ENCODE peak calls at places on chromosomes 7 and 10, in eight cellular contexts. M is CD8-positive, alpha-beta T cell; N is uterus; C is H1; G is psoas muscle; E is CD4-positive, CD25-positive, alpha-beta regulatory T cell; V is astrocyte; S is heart left ventricle. Z is an unnamed sample. For H3K4me1, H3K27me3 and H3K9me3, the result is how much of the 10 kb centered on the place peaks cover.

GRCh38 chr7:44213872-44214595 is 13.3 kb downstream of the YKT6 start:
- DNase-seq in M (no peak), C (peak), G (peak), V (peak), E (peak), N (no peak), S (no peak), Z (no peak)

GRCh38 chr10:133422821-133423771 is 1.3 kb downstream of the SPRN start:
- DNase-seq in E (no peak), N (no peak), S (no peak), M (no peak), C (no peak), V (no peak), G (no peak), Z (no peak)

GRCh38 chr10:14534152-14534551 is 203.4 kb upstream of the FRMD4A start:
- DNase-seq in V (no peak), N (no peak), M (no peak), S (no peak), G (no peak), E (no peak), C (no peak), Z (no peak)

GRCh38 chr7:51290702-51291290 is 25.8 kb downstream of the COBL start:
- DNase-seq in E (no peak), V (no peak), M (no peak), G (no peak), S (no peak), C (no peak), N (no peak), Z (no peak)

GRCh38 chr7:37405603-37406122 is 43.0 kb downstream of the ELMO1 start:
- DNase-seq in S (peak), N (peak), G (no peak), E (no peak), C (no peak), M (no peak), V (no peak), Z (no peak)

GRCh38 chr7:2141656-2142055 is 91.1 kb downstream of the MAD1L1 start:
- DNase-seq in M (no peak), N (no peak), E (no peak), C (no peak), G (no peak), V (no peak), S (no peak), Z (no peak)

GRCh38 chr10:52571018-52571417 is 201.6 kb downstream of the MBL2 start:
- DNase-seq in S (no peak), N (no peak), C (no peak), V (no peak), M (no peak), G (no peak), E (no peak), Z (no peak)

GRCh38 chr7:47406766-47407129 is 175.2 kb downstream of the TNS3 start:
- DNase-seq in S (no peak), V (no peak), N (no peak), G (no peak), M (no peak), C (no peak), E (no peak), Z (no peak)

GRCh38 chr7:64574481-64575159 is 11.7 kb upstream of the ZNF680 start:
- DNase-seq in V (peak), M (no peak), C (no peak), G (no peak), S (peak), N (no peak), E (no peak), Z (peak)

GRCh38 chr7:4964506-4964905 is 5.5 kb upstream of the MMD2 start:
- DNase-seq in N (no peak), S (no peak), E (no peak), G (no peak), V (no peak), M (no peak), C (no peak), Z (no peak)

GRCh38 chr10:129123428-129123827 is 343.6 kb upstream of the MGMT start:
- DNase-seq in S (no peak), E (no peak), N (no peak), C (no peak), M (no peak), V (no peak), G (no peak), Z (no peak)

GRCh38 chr7:157046681-157047080 is 36.2 kb upstream of the MNX1 start:
- DNase-seq in V (peak), G (no peak), E (no peak), S (no peak), C (no peak), N (no peak), M (no peak), Z (peak)

GRCh38 chr7:141585592-141586510 is 34.6 kb downstream of the AGK start:
- DNase-seq in C (no peak), G (no peak), M (no peak), N (no peak), E (peak), V (peak), S (no peak), Z (peak)

GRCh38 chr7:112779667-112780066 is 10.5 kb downstream of the TMEM168 start:
- DNase-seq in E (no peak), M (no peak), N (no peak), C (no peak), G (no peak), V (no peak), S (no peak), Z (no peak)

GRCh38 chr10:74450623-74451022 is 299.6 kb downstream of the ADK start:
- DNase-seq in C (no peak), E (no peak), S (no peak), M (no peak), V (no peak), G (no peak), N (no peak), Z (no peak)

GRCh38 chr10:131641898-131642297 is 258.9 kb upstream of the PPP2R2D start:
- DNase-seq in G (no peak), E (no peak), V (no peak), N (no peak), C (no peak), M (no peak), S (no peak), Z (no peak)

GRCh38 chr7:128954150-128954549 is 16.4 kb downstream of the IRF5 start:
- DNase-seq in S (no peak), N (no peak), V (no peak), E (no peak), C (no peak), G (no peak), M (no peak), Z (no peak)

GRCh38 chr10:105579112-105579511 is 938.0 kb downstream of the SORCS3 start:
- DNase-seq in S (no peak), C (no peak), N (no peak), M (no peak), G (peak), V (no peak), E (no peak), Z (no peak)
- H3K4me1 ChIP-seq in S (under half), C (under half), N (under half), M (under half), G (under half), V (under half), E (under half), Z (under half)

GRCh38 chr7:15686957-15687644 is 618 bp upstream of the MEOX2 start:
- DNase-seq in E (no peak), S (peak), V (no peak), N (no peak), M (no peak), C (no peak), G (no peak), Z (no peak)
- H3K27me3 ChIP-seq in E (under half), S (under half), V (half or more), N (under half), M (under half), C (under half), G (under half), Z (under half)

GRCh38 chr7:131898418-131898817 is 342.0 kb upstream of the PODXL start:
- DNase-seq in V (peak), E (no peak), N (no peak), G (no peak), S (no peak), M (no peak), C (no peak), Z (no peak)
- H3K9me3 ChIP-seq in V (under half), E (under half), N (under half), G (under half), S (under half), M (under half), C (under half), Z (under half)

GRCh38 chr7:100195222-100195621 is 17.5 kb downstream of the STAG3 start:
- DNase-seq in S (no peak), C (no peak), E (no peak), N (no peak), G (no peak), V (no peak), M (no peak), Z (no peak)

GRCh38 chr7:100189061-100189460 is 11.3 kb downstream of the STAG3 start:
- DNase-seq in N (no peak), S (no peak), E (no peak), V (no peak), G (no peak), C (no peak), M (no peak), Z (no peak)

GRCh38 chr7:100191775-100192174 is 14.1 kb downstream of the STAG3 start:
- DNase-seq in S (no peak), C (no peak), G (no peak), N (no peak), E (no peak), V (peak), M (no peak), Z (no peak)

GRCh38 chr7:100192951-100193350 is 15.2 kb downstream of the STAG3 start:
- DNase-seq in M (no peak), V (no peak), N (no peak), E (no peak), C (no peak), S (no peak), G (no peak), Z (no peak)

GRCh38 chr7:100190059-100190711 is 12.5 kb downstream of the STAG3 start:
- DNase-seq in S (no peak), M (no peak), N (no peak), E (peak), G (no peak), V (peak), C (no peak), Z (no peak)
- H3K4me1 ChIP-seq in S (under half), M (under half), N (under half), E (under half), G (under half), V (under half), C (under half), Z (under half)

DNA sequence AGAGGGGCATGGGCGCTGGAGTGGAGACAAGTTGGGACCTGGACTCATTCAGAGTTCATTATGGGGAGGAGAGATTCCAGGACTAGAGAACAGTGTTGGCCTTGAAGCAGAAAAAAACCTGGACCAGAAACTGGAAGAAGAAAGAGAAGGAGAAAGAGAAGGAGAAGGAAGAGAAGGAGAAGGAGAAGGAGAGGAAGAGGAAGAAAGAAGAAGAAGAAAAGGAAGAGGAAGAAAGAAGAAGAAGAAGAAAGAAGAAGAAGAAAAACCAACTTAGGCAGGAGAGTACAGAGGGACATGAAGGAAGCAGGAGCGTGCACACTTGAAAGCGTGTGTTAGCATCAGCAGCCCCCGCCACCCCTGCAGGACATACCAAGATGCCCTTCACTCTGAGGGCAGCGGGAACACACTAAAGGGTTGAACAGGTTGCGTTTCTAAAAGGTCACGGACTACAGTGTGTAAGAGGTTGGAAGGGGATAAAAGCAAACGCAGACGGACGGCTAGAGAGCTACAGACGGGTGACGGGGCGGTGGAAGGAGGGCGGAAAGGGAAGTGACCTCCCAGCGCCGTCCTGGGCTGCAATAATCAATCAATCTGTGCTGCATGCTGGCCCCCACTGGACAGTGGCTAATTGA is 95.3 kb downstream of the SEC61G start:
- DNase-seq in V (no peak), M (no peak), S (no peak), N (no peak), G (no peak), E (no peak), C (no peak), Z (no peak)
- H3K27me3 ChIP-seq in V (under half), M (under half), S (under half), N (under half), G (under half), E (under half), C (under half), Z (half or more)

GRCh38 chr7:158107806-158108205 is 479.8 kb downstream of the PTPRN2 start:
- DNase-seq in C (no peak), N (no peak), E (no peak), G (no peak), S (no peak), V (no peak), M (no peak), Z (no peak)

GRCh38 chr7:158108646-158109293 is 478.9 kb downstream of the PTPRN2 start:
- DNase-seq in S (no peak), V (no peak), M (no peak), G (no peak), E (no peak), C (no peak), N (no peak), Z (no peak)

GRCh38 chr7:158110661-158111555 is 476.7 kb downstream of the PTPRN2 start:
- DNase-seq in C (no peak), M (no peak), E (no peak), G (no peak), V (no peak), S (no peak), N (no peak), Z (no peak)

GRCh38 chr7:158110034-158110590 is 477.5 kb downstream of the PTPRN2 start:
- DNase-seq in C (no peak), N (no peak), E (no peak), V (no peak), S (no peak), G (no peak), M (no peak), Z (no peak)

GRCh38 chr7:158109364-158110033 is 478.1 kb downstream of the PTPRN2 start:
- DNase-seq in C (no peak), M (no peak), E (no peak), N (no peak), G (no peak), S (no peak), V (no peak), Z (no peak)
- H3K9me3 ChIP-seq in C (half or more), M (under half), E (under half), N (under half), G (under half), S (under half), V (under half), Z (under half)

GRCh38 chr7:42162560-42163325 is 74.3 kb downstream of the GLI3 start:
- DNase-seq in E (no peak), V (no peak), M (no peak), S (no peak), N (no peak), G (no peak), C (no peak), Z (no peak)

GRCh38 chr7:42167206-42167913 is 69.6 kb downstream of the GLI3 start:
- DNase-seq in E (no peak), C (no peak), N (no peak), G (no peak), M (no peak), S (no peak), V (peak), Z (no peak)

GRCh38 chr7:42161723-42162122 is 75.3 kb downstream of the GLI3 start:
- DNase-seq in S (no peak), N (no peak), C (no peak), E (no peak), G (no peak), M (no peak), V (no peak), Z (no peak)

GRCh38 chr7:42167914-42168236 is 69.1 kb downstream of the GLI3 start:
- DNase-seq in S (no peak), N (peak), M (no peak), V (no peak), C (no peak), E (no peak), G (no peak), Z (no peak)

DNA sequence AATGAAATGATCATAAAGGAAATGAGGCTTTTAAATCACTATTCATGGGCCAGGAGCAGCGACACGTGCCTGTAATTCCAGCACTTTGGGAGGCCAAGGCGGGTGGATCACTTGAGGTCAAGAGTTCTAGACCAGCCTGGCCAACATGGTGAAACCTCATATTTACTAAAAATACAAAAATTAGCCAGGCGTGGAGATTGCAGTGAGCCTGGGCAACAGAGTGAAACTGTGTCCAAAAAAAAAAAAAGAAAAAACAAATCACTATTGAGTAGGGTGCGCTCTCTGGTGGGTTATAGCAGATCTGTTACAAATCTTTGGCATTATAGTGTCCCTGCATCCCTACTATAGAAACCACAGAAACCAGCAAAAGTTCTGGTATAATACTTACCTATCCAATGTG is 72.1 kb downstream of the GLI3 start:
- DNase-seq in E (no peak), G (no peak), V (no peak), M (no peak), S (no peak), C (no peak), N (no peak), Z (no peak)
- H3K4me1 ChIP-seq in E (under half), G (under half), V (under half), M (under half), S (under half), C (under half), N (under half), Z (under half)

Z was measured in PC-9.